ENCODE peak calls at places on chromosomes 16 and 17, in six cellular contexts. K, N, P, U, M and G are unnamed samples.

GRCh38 chr16:85284138-85284897 is 172.0 kb upstream of the CIBAR2 start:
- DNase-seq in P (no peak), U (no peak), K (no peak), N (no peak), M (no peak), G (no peak)

GRCh38 chr17:75430159-75430748 is 24.8 kb upstream of the GRB2 start:
- DNase-seq in M (peak; percentile 13), N (no peak), P (no peak), K (no peak), U (no peak), G (no peak)

GRCh38 chr17:74241434-74241833 is 28.1 kb downstream of the TTYH2 start:
- DNase-seq in N (no peak), M (peak; percentile 48), K (no peak), U (peak; percentile 69), P (no peak), G (no peak)

GRCh38 chr16:49575352-49576172 is 202.0 kb downstream of the C16orf78 start:
- DNase-seq in P (no peak), K (no peak), N (peak; percentile 34), M (peak; percentile 45), U (peak; percentile 56), G (peak; percentile 97)

GRCh38 chr17:49496183-49496865 is 1.2 kb downstream of the NGFR start:
- DNase-seq in U (peak; percentile 71), P (peak; percentile 90), N (peak; percentile 76), K (peak; percentile 86), M (peak; percentile 75), G (no peak)

GRCh38 chr17:73158133-73158532 is 6.7 kb upstream of the SSTR2 start:
- DNase-seq in P (no peak), K (no peak), M (no peak), N (no peak), U (no peak), G (no peak)

GRCh38 chr17:77886387-77886728 is 72.1 kb upstream of the TNRC6C start:
- DNase-seq in M (peak; percentile 30), N (no peak), U (peak; percentile 77), P (no peak), K (peak; percentile 92), G (peak; percentile 43)

GRCh38 chr17:75267403-75268232 is 3.4 kb downstream of the MIF4GD start:
- DNase-seq in K (no peak), M (no peak), P (no peak), N (no peak), U (no peak), G (peak; percentile 45)